ENCODE peak calls at places on chromosomes 4 and X, in ten cellular contexts. O is heart left ventricle, I is transverse colon, A is IMR-90, E is prostate gland, L is GM12878, W is uterus, U is endothelial cell of umbilical vein, C is upper lobe of left lung, N is tibial nerve. Y is an unnamed sample.

GRCh38 chr4:98838977-98839618 is 89.8 kb downstream of the EIF4E start:
- DNase-seq in A (peak; percentile 15), N (no peak), L (no peak), E (no peak), U (peak; percentile 27), O (no peak), C (no peak), I (no peak), W (no peak), Y (no peak)

GRCh38 chr4:121690001-121690400 is 6.8 kb downstream of the ANXA5 start:
- DNase-seq in O (no peak), L (no peak), W (no peak), N (no peak), U (peak; percentile 43), C (no peak), I (no peak), A (peak; percentile 86), E (no peak), Y (no peak)

GRCh38 chr4:130608121-130608520 is 1512.2 kb downstream of the C4orf33 start:
- DNase-seq in N (no peak), L (no peak), E (no peak), W (no peak), U (no peak), I (no peak), A (no peak), C (no peak), O (no peak), Y (no peak)

GRCh38 chr4:73259552-73260140 is 1.0 kb upstream of the ANKRD17 start:
- DNase-seq in O (no peak), E (no peak), U (no peak), A (no peak), L (no peak), C (no peak), I (no peak), W (no peak), N (no peak), Y (peak; percentile 41)

GRCh38 chrX:40444133-40444532 is 136.6 kb upstream of the ATP6AP2 start:
- DNase-seq in W (no peak), N (no peak), U (no peak), L (no peak), C (no peak), O (no peak), I (no peak), A (no peak), E (no peak), Y (no peak)

GRCh38 chrX:100995469-100995868 is 26.0 kb downstream of the ARL13A start:
- DNase-seq in U (peak; percentile 37), A (peak; percentile 93), L (no peak), E (no peak), C (no peak), W (no peak), I (no peak), N (no peak), O (no peak), Y (no peak)

GRCh38 chrX:140393507-140393906 is 111.4 kb downstream of the SOX3 start:
- DNase-seq in L (no peak), W (no peak), U (no peak), N (no peak), I (no peak), O (no peak), C (no peak), E (no peak), A (no peak), Y (no peak)

GRCh38 chrX:45850775-45851433 is 650.2 kb upstream of the DIPK2B start:
- DNase-seq in W (peak; percentile 37), U (no peak), E (peak; percentile 19), I (peak; percentile 25), C (peak; percentile 28), L (no peak), N (no peak), A (peak; percentile 28), O (peak; percentile 18), Y (peak; percentile 15)

GRCh38 chr4:140697709-140698560 is 58.2 kb downstream of the TBC1D9 start:
- DNase-seq in L (no peak), C (no peak), A (no peak), O (no peak), E (no peak), U (no peak), I (peak; percentile 35), W (no peak), N (no peak), Y (no peak)

GRCh38 chr4:125085-125820 is 952 bp downstream of the ZNF718 start:
- DNase-seq in C (peak; percentile 73), N (no peak), L (no peak), I (peak; percentile 53), O (peak; percentile 42), U (no peak), W (no peak), A (peak; percentile 17), E (peak; percentile 36), Y (peak; percentile 83)

GRCh38 chrX:154717824-154718223 is 33.1 kb downstream of the GAB3 start:
- DNase-seq in E (no peak), C (no peak), N (no peak), U (no peak), A (peak; percentile 59), W (no peak), I (peak; percentile 26), O (no peak), L (no peak), Y (no peak)

GRCh38 chrX:7158468-7158990 is 10.6 kb upstream of the PUDP start:
- DNase-seq in E (no peak), N (no peak), U (no peak), O (no peak), I (no peak), A (no peak), L (no peak), C (no peak), W (no peak), Y (no peak)

GRCh38 chr4:2424581-2424980 is 5.8 kb downstream of the CFAP99 start:
- DNase-seq in W (no peak), U (no peak), O (no peak), E (no peak), N (no peak), L (no peak), A (peak; percentile 13), I (no peak), C (no peak), Y (no peak)

GRCh38 chr4:144787365-144788263 is 141.7 kb downstream of the HHIP start:
- DNase-seq in I (no peak), C (no peak), W (no peak), L (no peak), E (no peak), A (peak; percentile 49), N (no peak), U (peak; percentile 61), O (no peak), Y (no peak)

GRCh38 chr4:16826397-16826910 is 72.0 kb downstream of the LDB2 start:
- DNase-seq in I (no peak), U (no peak), O (no peak), C (no peak), L (no peak), N (no peak), W (no peak), E (no peak), A (no peak), Y (no peak)

GRCh38 chr4:142443469-142443868 is 402.6 kb downstream of the INPP4B start:
- DNase-seq in U (no peak), E (no peak), I (no peak), N (no peak), W (no peak), A (no peak), C (no peak), O (no peak), L (no peak), Y (no peak)

GRCh38 chrX:37287741-37288424 is 61.3 kb upstream of the PRRG1 start:
- DNase-seq in U (no peak), E (no peak), I (no peak), O (no peak), W (no peak), A (no peak), N (no peak), L (no peak), C (no peak), Y (no peak)

GRCh38 chr4:37603070-37603468 is 83.1 kb downstream of the RELL1 start:
- DNase-seq in W (peak; percentile 77), N (peak; percentile 82), A (peak; percentile 61), L (peak; percentile 26), U (peak; percentile 77), I (peak; percentile 87), E (peak; percentile 73), O (peak; percentile 82), C (peak; percentile 84), Y (peak; percentile 91)

GRCh38 chr4:16916719-16917337 is 18.4 kb upstream of the LDB2 start:
- DNase-seq in W (no peak), E (no peak), I (peak; percentile 53), A (no peak), U (peak; percentile 74), N (no peak), O (peak; percentile 46), L (peak; percentile 47), C (peak; percentile 37), Y (peak; percentile 84)

GRCh38 chrX:82626978-82627377 is 881.1 kb upstream of the POU3F4 start:
- DNase-seq in U (no peak), E (no peak), C (no peak), N (no peak), I (no peak), O (no peak), W (no peak), L (no peak), A (no peak), Y (no peak)
- H3K9me3 ChIP-seq in U (no peaks in the 10 kb centered on the region), E (no peaks in the 10 kb centered on the region), C (no peaks in the 10 kb centered on the region), N (peaks cover 7% of the 10 kb centered on the region), I (no peaks in the 10 kb centered on the region), O (no peaks in the 10 kb centered on the region), W (no peaks in the 10 kb centered on the region), L (no peaks in the 10 kb centered on the region), A (peaks cover 1% of the 10 kb centered on the region), Y (no peaks in the 10 kb centered on the region)

GRCh38 chr4:177583000-177583399 is 140.8 kb upstream of the AGA start:
- DNase-seq in C (no peak), U (no peak), A (peak; percentile 45), W (no peak), N (no peak), E (no peak), I (no peak), L (no peak), O (no peak), Y (no peak)

GRCh38 chr4:177574446-177574845 is 132.2 kb upstream of the AGA start:
- DNase-seq in O (no peak), N (no peak), E (no peak), U (no peak), A (no peak), I (no peak), W (no peak), C (no peak), L (no peak), Y (no peak)

GRCh38 chr4:177579649-177580048 is 137.4 kb upstream of the AGA start:
- DNase-seq in O (no peak), C (no peak), E (no peak), W (no peak), U (no peak), A (peak; percentile 16), N (no peak), L (no peak), I (no peak), Y (no peak)
- TF ChIP-seq CTCF in O (no peak), C (no peak), E (no peak), W (no peak), U (no peak), A (peak; percentile 43), N (no peak), L (no peak), I (no peak), Y (no peak)

GRCh38 chr4:13942936-13943335 is 315.4 kb upstream of the BOD1L1 start:
- DNase-seq in C (no peak), A (no peak), I (no peak), E (no peak), O (no peak), N (no peak), U (no peak), L (no peak), W (no peak), Y (peak; percentile 67)
- TF ChIP-seq POLR2A in C (no peak), A (no peak), I (no peak), E (no peak), O (no peak), N (no peak), U (no peak), L (no peak), W (no peak), Y (no peak)

GRCh38 chrX:81564851-81565250 is 362.9 kb downstream of the SH3BGRL start:
- DNase-seq in O (no peak), A (no peak), C (no peak), I (no peak), N (no peak), L (no peak), W (no peak), U (no peak), E (no peak), Y (no peak)
- H3K9me3 ChIP-seq in O (no peaks in the 10 kb centered on the region), A (no peaks in the 10 kb centered on the region), C (no peaks in the 10 kb centered on the region), I (no peaks in the 10 kb centered on the region), N (no peaks in the 10 kb centered on the region), L (no peaks in the 10 kb centered on the region), W (no peaks in the 10 kb centered on the region), U (no peaks in the 10 kb centered on the region), E (no peaks in the 10 kb centered on the region), Y (no peaks in the 10 kb centered on the region)